ENCODE peak calls at places on chromosomes 1 and 21, in nine cellular contexts. One of them, this sample, is unnamed.

GRCh38 chr1:171794085-171794484 is 12.6 kb downstream of the METTL13 start:
- DNase-seq in brain microvascular endothelial cell: peak; percentile 73
- DNase-seq in stomach: no peak
- DNase-seq in NB4: peak; percentile 80
- DNase-seq in GM06990: no peak
- DNase-seq in fibroblast of the aortic adventitia: peak; percentile 31
- DNase-seq in transverse colon: no peak
- DNase-seq in thoracic aorta: no peak
- DNase-seq in Calu3: no peak
- DNase-seq in this sample: no peak

GRCh38 chr1:245213066-245213465 is 58.3 kb downstream of the KIF26B start:
- DNase-seq in brain microvascular endothelial cell: no peak
- DNase-seq in stomach: no peak
- DNase-seq in NB4: no peak
- DNase-seq in GM06990: no peak
- DNase-seq in fibroblast of the aortic adventitia: no peak
- DNase-seq in transverse colon: no peak
- DNase-seq in thoracic aorta: no peak
- DNase-seq in Calu3: no peak
- DNase-seq in this sample: no peak

GRCh38 chr1:117128323-117129079 is 7.0 kb upstream of the TRIM45 start:
- DNase-seq in brain microvascular endothelial cell: no peak
- DNase-seq in stomach: no peak
- DNase-seq in NB4: peak; percentile 42
- DNase-seq in GM06990: no peak
- DNase-seq in fibroblast of the aortic adventitia: peak; percentile 80
- DNase-seq in transverse colon: no peak
- DNase-seq in thoracic aorta: no peak
- DNase-seq in Calu3: no peak
- DNase-seq in this sample: no peak

GRCh38 chr1:51518730-51519047 is 377 bp downstream of the EPS15 start:
- DNase-seq in brain microvascular endothelial cell: no peak
- DNase-seq in stomach: peak; percentile 76
- DNase-seq in NB4: no peak
- DNase-seq in GM06990: no peak
- DNase-seq in fibroblast of the aortic adventitia: no peak
- DNase-seq in transverse colon: peak; percentile 80
- DNase-seq in thoracic aorta: no peak
- DNase-seq in Calu3: peak; percentile 70
- DNase-seq in this sample: no peak

GRCh38 chr1:44154665-44155064 is 13.2 kb upstream of the KLF18 start:
- DNase-seq in brain microvascular endothelial cell: no peak
- DNase-seq in stomach: no peak
- DNase-seq in NB4: no peak
- DNase-seq in GM06990: no peak
- DNase-seq in fibroblast of the aortic adventitia: no peak
- DNase-seq in transverse colon: no peak
- DNase-seq in thoracic aorta: no peak
- DNase-seq in Calu3: peak; percentile 33
- DNase-seq in this sample: no peak

GRCh38 chr1:5610432-5610831 is 381.8 kb downstream of the NPHP4 start:
- DNase-seq in brain microvascular endothelial cell: no peak
- DNase-seq in stomach: no peak
- DNase-seq in NB4: no peak
- DNase-seq in GM06990: no peak
- DNase-seq in fibroblast of the aortic adventitia: no peak
- DNase-seq in transverse colon: no peak
- DNase-seq in thoracic aorta: no peak
- DNase-seq in Calu3: no peak
- DNase-seq in this sample: no peak

GRCh38 chr1:145956776-145957442 is 908 bp downstream of the LIX1L start:
- DNase-seq in brain microvascular endothelial cell: no peak
- DNase-seq in stomach: no peak
- DNase-seq in NB4: peak; percentile 25
- DNase-seq in GM06990: no peak
- DNase-seq in fibroblast of the aortic adventitia: peak; percentile 87
- DNase-seq in transverse colon: no peak
- DNase-seq in thoracic aorta: no peak
- DNase-seq in Calu3: no peak
- DNase-seq in this sample: no peak

GRCh38 chr1:84959294-84959693 is 37.6 kb downstream of the MCOLN2 start:
- DNase-seq in brain microvascular endothelial cell: no peak
- DNase-seq in stomach: no peak
- DNase-seq in NB4: no peak
- DNase-seq in GM06990: peak; percentile 44
- DNase-seq in fibroblast of the aortic adventitia: peak; percentile 48
- DNase-seq in transverse colon: no peak
- DNase-seq in thoracic aorta: no peak
- DNase-seq in Calu3: no peak
- DNase-seq in this sample: no peak

GRCh38 chr21:44977616-44978340 is 37.9 kb downstream of the SLX9 start:
- DNase-seq in brain microvascular endothelial cell: no peak
- DNase-seq in stomach: no peak
- DNase-seq in NB4: no peak
- DNase-seq in GM06990: no peak
- DNase-seq in fibroblast of the aortic adventitia: no peak
- DNase-seq in transverse colon: no peak
- DNase-seq in thoracic aorta: no peak
- DNase-seq in Calu3: no peak
- DNase-seq in this sample: no peak

DNA sequence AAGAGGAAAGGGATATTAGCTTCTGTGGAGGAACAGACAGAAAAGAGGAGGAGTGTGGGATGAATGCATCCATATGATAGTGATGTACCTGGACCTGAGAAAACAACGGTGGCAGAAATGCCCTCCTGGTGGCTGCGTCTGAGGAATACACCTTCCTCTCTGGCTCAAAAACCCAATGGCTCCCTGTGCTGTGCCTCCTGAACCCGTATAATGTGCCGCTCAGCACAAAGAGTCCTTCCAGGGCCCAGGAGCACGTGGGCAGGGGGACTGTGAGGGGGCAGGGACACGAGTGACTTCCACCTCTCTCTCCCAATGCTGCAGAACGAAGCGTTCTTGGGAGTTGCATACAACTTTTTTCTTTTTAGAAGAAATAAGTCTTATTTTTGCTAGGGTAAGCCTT is 31.2 kb downstream of the IRF2BP2 start:
- DNase-seq in brain microvascular endothelial cell: no peak
- DNase-seq in stomach: no peak
- DNase-seq in NB4: no peak
- DNase-seq in GM06990: no peak
- DNase-seq in fibroblast of the aortic adventitia: no peak
- DNase-seq in transverse colon: no peak
- DNase-seq in thoracic aorta: no peak
- DNase-seq in Calu3: no peak
- DNase-seq in this sample: no peak
- TF ChIP-seq CTCF in brain microvascular endothelial cell: no peak
- TF ChIP-seq CTCF in stomach: no peak
- TF ChIP-seq CTCF in NB4: no peak
- TF ChIP-seq CTCF in GM06990: no peak
- TF ChIP-seq CTCF in fibroblast of the aortic adventitia: no peak
- TF ChIP-seq CTCF in transverse colon: no peak
- TF ChIP-seq CTCF in thoracic aorta: no peak
- TF ChIP-seq CTCF in Calu3: no peak
- TF ChIP-seq CTCF in this sample: no peak

GRCh38 chr1:36864182-36865079 is 169.9 kb downstream of the GRIK3 start:
- DNase-seq in brain microvascular endothelial cell: no peak
- DNase-seq in stomach: no peak
- DNase-seq in NB4: peak; percentile 57
- DNase-seq in GM06990: no peak
- DNase-seq in fibroblast of the aortic adventitia: no peak
- DNase-seq in transverse colon: no peak
- DNase-seq in thoracic aorta: no peak
- DNase-seq in Calu3: peak; percentile 11
- DNase-seq in this sample: no peak
- TF ChIP-seq CTCF in brain microvascular endothelial cell: peak; percentile 1
- TF ChIP-seq CTCF in stomach: no peak
- TF ChIP-seq CTCF in NB4: peak; percentile 75
- TF ChIP-seq CTCF in GM06990: peak; percentile 72
- TF ChIP-seq CTCF in fibroblast of the aortic adventitia: no peak
- TF ChIP-seq CTCF in transverse colon: peak; percentile 17
- TF ChIP-seq CTCF in thoracic aorta: no peak
- TF ChIP-seq CTCF in Calu3: peak; percentile 48
- TF ChIP-seq CTCF in this sample: peak; percentile 50

GRCh38 chr1:35600593-35600992 is 27.5 kb downstream of the TFAP2E start:
- DNase-seq in brain microvascular endothelial cell: no peak
- DNase-seq in stomach: no peak
- DNase-seq in NB4: no peak
- DNase-seq in GM06990: no peak
- DNase-seq in fibroblast of the aortic adventitia: no peak
- DNase-seq in transverse colon: no peak
- DNase-seq in thoracic aorta: no peak
- DNase-seq in Calu3: no peak
- DNase-seq in this sample: no peak

GRCh38 chr1:35597870-35598269 is 24.8 kb downstream of the TFAP2E start:
- DNase-seq in brain microvascular endothelial cell: no peak
- DNase-seq in stomach: no peak
- DNase-seq in NB4: no peak
- DNase-seq in GM06990: no peak
- DNase-seq in fibroblast of the aortic adventitia: no peak
- DNase-seq in transverse colon: no peak
- DNase-seq in thoracic aorta: no peak
- DNase-seq in Calu3: no peak
- DNase-seq in this sample: no peak

GRCh38 chr1:35595684-35596083 is 22.6 kb downstream of the TFAP2E start:
- DNase-seq in brain microvascular endothelial cell: no peak
- DNase-seq in stomach: no peak
- DNase-seq in NB4: no peak
- DNase-seq in GM06990: no peak
- DNase-seq in fibroblast of the aortic adventitia: no peak
- DNase-seq in transverse colon: no peak
- DNase-seq in thoracic aorta: no peak
- DNase-seq in Calu3: no peak
- DNase-seq in this sample: no peak

GRCh38 chr1:35598895-35599294 is 25.8 kb downstream of the TFAP2E start:
- DNase-seq in brain microvascular endothelial cell: no peak
- DNase-seq in stomach: no peak
- DNase-seq in NB4: no peak
- DNase-seq in GM06990: no peak
- DNase-seq in fibroblast of the aortic adventitia: no peak
- DNase-seq in transverse colon: no peak
- DNase-seq in thoracic aorta: no peak
- DNase-seq in Calu3: no peak
- DNase-seq in this sample: no peak

DNA sequence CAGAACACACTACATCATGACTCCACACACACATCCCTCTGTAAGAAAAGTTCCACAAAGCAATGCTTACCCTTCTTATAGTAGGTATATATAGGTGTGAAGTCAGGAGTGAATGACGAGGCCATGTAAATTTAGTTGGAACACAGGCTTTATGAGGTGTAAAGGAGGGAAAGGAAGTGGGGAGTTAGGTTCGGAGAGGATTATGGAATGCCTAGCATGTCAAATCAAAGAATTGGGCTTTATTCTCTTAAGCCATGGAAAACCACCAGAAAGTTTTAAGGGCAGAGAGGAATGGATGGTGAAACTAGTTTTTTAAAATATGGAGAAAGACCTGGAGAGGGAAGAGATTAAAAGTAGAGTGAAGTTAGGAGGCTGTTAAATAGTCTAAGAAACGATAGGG is 26.3 kb downstream of the TFAP2E start:
- DNase-seq in brain microvascular endothelial cell: no peak
- DNase-seq in stomach: no peak
- DNase-seq in NB4: no peak
- DNase-seq in GM06990: no peak
- DNase-seq in fibroblast of the aortic adventitia: no peak
- DNase-seq in transverse colon: no peak
- DNase-seq in thoracic aorta: no peak
- DNase-seq in Calu3: no peak
- DNase-seq in this sample: no peak
- TF ChIP-seq CTCF in brain microvascular endothelial cell: no peak
- TF ChIP-seq CTCF in stomach: no peak
- TF ChIP-seq CTCF in NB4: no peak
- TF ChIP-seq CTCF in GM06990: no peak
- TF ChIP-seq CTCF in fibroblast of the aortic adventitia: no peak
- TF ChIP-seq CTCF in transverse colon: no peak
- TF ChIP-seq CTCF in thoracic aorta: no peak
- TF ChIP-seq CTCF in Calu3: no peak
- TF ChIP-seq CTCF in this sample: no peak

GRCh38 chr1:100351095-100351884 is 1.0 kb upstream of the CDC14A start:
- DNase-seq in brain microvascular endothelial cell: peak; percentile 91
- DNase-seq in stomach: peak; percentile 92
- DNase-seq in NB4: peak; percentile 98
- DNase-seq in GM06990: peak; percentile 89
- DNase-seq in fibroblast of the aortic adventitia: peak; percentile 86
- DNase-seq in transverse colon: peak; percentile 95
- DNase-seq in thoracic aorta: peak; percentile 60
- DNase-seq in Calu3: peak; percentile 84
- DNase-seq in this sample: peak; percentile 51

GRCh38 chr1:100354971-100355394 is 2.7 kb downstream of the CDC14A start:
- DNase-seq in brain microvascular endothelial cell: peak; percentile 24
- DNase-seq in stomach: peak; percentile 54
- DNase-seq in NB4: peak; percentile 15
- DNase-seq in GM06990: no peak
- DNase-seq in fibroblast of the aortic adventitia: peak; percentile 33
- DNase-seq in transverse colon: peak; percentile 32
- DNase-seq in thoracic aorta: no peak
- DNase-seq in Calu3: peak; percentile 51
- DNase-seq in this sample: no peak

GRCh38 chr1:100353988-100354387 is 1.7 kb downstream of the CDC14A start:
- DNase-seq in brain microvascular endothelial cell: peak; percentile 23
- DNase-seq in stomach: no peak
- DNase-seq in NB4: no peak
- DNase-seq in GM06990: no peak
- DNase-seq in fibroblast of the aortic adventitia: peak; percentile 8
- DNase-seq in transverse colon: no peak
- DNase-seq in thoracic aorta: no peak
- DNase-seq in Calu3: peak; percentile 2
- DNase-seq in this sample: no peak

GRCh38 chr1:100352267-100353072 is at the start of gene CDC14A:
- DNase-seq in brain microvascular endothelial cell: peak; percentile 95
- DNase-seq in stomach: peak; percentile 92
- DNase-seq in NB4: peak; percentile 97
- DNase-seq in GM06990: peak; percentile 92
- DNase-seq in fibroblast of the aortic adventitia: peak; percentile 93
- DNase-seq in transverse colon: peak; percentile 94
- DNase-seq in thoracic aorta: peak; percentile 82
- DNase-seq in Calu3: peak; percentile 86
- DNase-seq in this sample: peak; percentile 84

DNA sequence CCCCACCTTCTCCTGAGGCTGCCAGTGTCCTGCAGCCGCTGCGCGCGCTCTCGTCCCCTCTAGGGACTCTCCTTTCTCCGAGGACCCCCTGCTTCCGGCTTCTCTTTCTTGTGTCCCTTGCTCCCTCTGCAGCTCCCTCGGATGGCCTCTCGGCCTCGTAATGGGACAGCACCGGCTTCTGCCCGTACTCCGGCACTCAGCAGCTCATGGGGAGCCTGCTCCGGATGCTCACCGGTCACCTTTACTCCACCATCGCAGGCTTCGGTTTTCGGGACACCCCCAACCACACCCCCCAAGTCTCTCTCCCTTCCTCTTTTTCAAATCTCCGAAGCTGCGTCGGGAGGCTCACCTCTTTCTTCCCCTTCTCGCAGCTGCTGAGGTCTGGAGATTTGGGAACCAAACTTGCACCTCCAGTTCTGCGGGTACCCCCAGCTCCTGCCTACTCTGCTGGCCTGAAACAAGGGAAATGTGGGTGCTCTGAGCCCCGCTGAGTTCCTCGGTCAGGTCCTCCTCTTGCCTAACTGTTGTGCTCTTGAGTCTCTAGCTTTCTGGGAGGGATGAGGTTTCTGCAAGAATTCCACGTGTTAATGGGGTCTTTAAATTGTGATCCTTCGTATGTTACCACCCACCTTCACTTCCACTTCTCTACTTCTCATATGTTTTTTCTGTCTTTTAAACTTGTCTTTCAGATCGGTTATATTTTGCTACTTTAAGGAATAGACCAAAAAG is 931 bp downstream of the CDC14A start:
- DNase-seq in brain microvascular endothelial cell: no peak
- DNase-seq in stomach: peak; percentile 35
- DNase-seq in NB4: peak; percentile 66
- DNase-seq in GM06990: peak; percentile 67
- DNase-seq in fibroblast of the aortic adventitia: peak; percentile 7
- DNase-seq in transverse colon: peak; percentile 55
- DNase-seq in thoracic aorta: no peak
- DNase-seq in Calu3: peak; percentile 18
- DNase-seq in this sample: no peak
- TF ChIP-seq CTCF in brain microvascular endothelial cell: no peak
- TF ChIP-seq CTCF in stomach: no peak
- TF ChIP-seq CTCF in NB4: peak; percentile 5
- TF ChIP-seq CTCF in GM06990: no peak
- TF ChIP-seq CTCF in fibroblast of the aortic adventitia: no peak
- TF ChIP-seq CTCF in transverse colon: no peak
- TF ChIP-seq CTCF in thoracic aorta: no peak
- TF ChIP-seq CTCF in Calu3: no peak
- TF ChIP-seq CTCF in this sample: no peak